ENCODE peak calls at places on chromosome 19, in four cellular contexts. One of them, this sample, is unnamed.

GRCh38 chr19:38666662-38667448 is 19.4 kb downstream of the ACTN4 start:
- DNase-seq in colonic mucosa: no peak
- DNase-seq in HS-5: no peak
- DNase-seq in activated CD4-positive, CD25-positive, alpha-beta regulatory T cell treated with anti-CD3 and anti-CD28 coated beads, Interleukin-2, amount 50 U/mL, for 16 hours: no peak
- DNase-seq in this sample: peak; percentile 47

GRCh38 chr19:17743874-17744273 is 7.4 kb upstream of the FCHO1 start:
- DNase-seq in colonic mucosa: no peak
- DNase-seq in HS-5: no peak
- DNase-seq in activated CD4-positive, CD25-positive, alpha-beta regulatory T cell treated with anti-CD3 and anti-CD28 coated beads, Interleukin-2, amount 50 U/mL, for 16 hours: no peak
- DNase-seq in this sample: no peak

GRCh38 chr19:39924952-39925351 is 9.5 kb downstream of the FCGBP start:
- DNase-seq in colonic mucosa: peak; percentile 12
- DNase-seq in HS-5: no peak
- DNase-seq in activated CD4-positive, CD25-positive, alpha-beta regulatory T cell treated with anti-CD3 and anti-CD28 coated beads, Interleukin-2, amount 50 U/mL, for 16 hours: no peak
- DNase-seq in this sample: no peak

GRCh38 chr19:3976495-3977241 is 5.8 kb upstream of the DAPK3 start:
- DNase-seq in colonic mucosa: no peak
- DNase-seq in HS-5: no peak
- DNase-seq in activated CD4-positive, CD25-positive, alpha-beta regulatory T cell treated with anti-CD3 and anti-CD28 coated beads, Interleukin-2, amount 50 U/mL, for 16 hours: no peak
- DNase-seq in this sample: no peak

GRCh38 chr19:35344511-35345031 is 3.1 kb upstream of the FFAR1 start:
- DNase-seq in colonic mucosa: no peak
- DNase-seq in HS-5: no peak
- DNase-seq in activated CD4-positive, CD25-positive, alpha-beta regulatory T cell treated with anti-CD3 and anti-CD28 coated beads, Interleukin-2, amount 50 U/mL, for 16 hours: no peak
- DNase-seq in this sample: no peak

GRCh38 chr19:40262422-40262821 is 22.7 kb downstream of the AKT2 start:
- DNase-seq in colonic mucosa: no peak
- DNase-seq in HS-5: no peak
- DNase-seq in activated CD4-positive, CD25-positive, alpha-beta regulatory T cell treated with anti-CD3 and anti-CD28 coated beads, Interleukin-2, amount 50 U/mL, for 16 hours: no peak
- DNase-seq in this sample: no peak

GRCh38 chr19:35222373-35223005 is 6.0 kb downstream of the FAM187B start:
- DNase-seq in colonic mucosa: no peak
- DNase-seq in HS-5: no peak
- DNase-seq in activated CD4-positive, CD25-positive, alpha-beta regulatory T cell treated with anti-CD3 and anti-CD28 coated beads, Interleukin-2, amount 50 U/mL, for 16 hours: no peak
- DNase-seq in this sample: no peak

GRCh38 chr19:8526345-8527062 is 12.5 kb upstream of the ZNF414 start:
- DNase-seq in colonic mucosa: peak; percentile 95
- DNase-seq in HS-5: peak; percentile 63
- DNase-seq in activated CD4-positive, CD25-positive, alpha-beta regulatory T cell treated with anti-CD3 and anti-CD28 coated beads, Interleukin-2, amount 50 U/mL, for 16 hours: no peak
- DNase-seq in this sample: peak; percentile 92

GRCh38 chr19:29596080-29596479 is 10.0 kb upstream of the POP4 start:
- DNase-seq in colonic mucosa: no peak
- DNase-seq in HS-5: no peak
- DNase-seq in activated CD4-positive, CD25-positive, alpha-beta regulatory T cell treated with anti-CD3 and anti-CD28 coated beads, Interleukin-2, amount 50 U/mL, for 16 hours: no peak
- DNase-seq in this sample: no peak

GRCh38 chr19:4493929-4494690 is 22.0 kb downstream of the HDGFL2 start:
- DNase-seq in colonic mucosa: no peak
- DNase-seq in HS-5: no peak
- DNase-seq in activated CD4-positive, CD25-positive, alpha-beta regulatory T cell treated with anti-CD3 and anti-CD28 coated beads, Interleukin-2, amount 50 U/mL, for 16 hours: no peak
- DNase-seq in this sample: no peak

GRCh38 chr19:31113250-31113685 is 236.0 kb downstream of the TSHZ3 start:
- DNase-seq in colonic mucosa: no peak
- DNase-seq in HS-5: no peak
- DNase-seq in activated CD4-positive, CD25-positive, alpha-beta regulatory T cell treated with anti-CD3 and anti-CD28 coated beads, Interleukin-2, amount 50 U/mL, for 16 hours: no peak
- DNase-seq in this sample: no peak

GRCh38 chr19:17114414-17114831 is 38.8 kb downstream of the MYO9B start:
- DNase-seq in colonic mucosa: no peak
- DNase-seq in HS-5: no peak
- DNase-seq in activated CD4-positive, CD25-positive, alpha-beta regulatory T cell treated with anti-CD3 and anti-CD28 coated beads, Interleukin-2, amount 50 U/mL, for 16 hours: no peak
- DNase-seq in this sample: no peak

GRCh38 chr19:12365094-12365371 is 450 bp downstream of the ZNF442 start:
- DNase-seq in colonic mucosa: no peak
- DNase-seq in HS-5: no peak
- DNase-seq in activated CD4-positive, CD25-positive, alpha-beta regulatory T cell treated with anti-CD3 and anti-CD28 coated beads, Interleukin-2, amount 50 U/mL, for 16 hours: no peak
- DNase-seq in this sample: peak; percentile 20

GRCh38 chr19:14496029-14496848 is at the start of gene GIPC1:
- DNase-seq in colonic mucosa: peak; percentile 97
- DNase-seq in HS-5: peak; percentile 96
- DNase-seq in activated CD4-positive, CD25-positive, alpha-beta regulatory T cell treated with anti-CD3 and anti-CD28 coated beads, Interleukin-2, amount 50 U/mL, for 16 hours: peak; percentile 63
- DNase-seq in this sample: peak; percentile 97

GRCh38 chr19:28148554-28148953 is 1064.4 kb downstream of the UQCRFS1 start:
- DNase-seq in colonic mucosa: no peak
- DNase-seq in HS-5: no peak
- DNase-seq in activated CD4-positive, CD25-positive, alpha-beta regulatory T cell treated with anti-CD3 and anti-CD28 coated beads, Interleukin-2, amount 50 U/mL, for 16 hours: no peak
- DNase-seq in this sample: no peak

GRCh38 chr19:55251296-55252081 is 7.3 kb downstream of the PPP6R1 start:
- DNase-seq in colonic mucosa: peak; percentile 76
- DNase-seq in HS-5: no peak
- DNase-seq in activated CD4-positive, CD25-positive, alpha-beta regulatory T cell treated with anti-CD3 and anti-CD28 coated beads, Interleukin-2, amount 50 U/mL, for 16 hours: no peak
- DNase-seq in this sample: no peak

GRCh38 chr19:49801966-49802661 is 11.0 kb downstream of the FUZ start:
- DNase-seq in colonic mucosa: peak; percentile 79
- DNase-seq in HS-5: no peak
- DNase-seq in activated CD4-positive, CD25-positive, alpha-beta regulatory T cell treated with anti-CD3 and anti-CD28 coated beads, Interleukin-2, amount 50 U/mL, for 16 hours: no peak
- DNase-seq in this sample: peak; percentile 76

GRCh38 chr19:49453013-49453756 is at the start of gene ALDH16A1:
- DNase-seq in colonic mucosa: peak; percentile 100
- DNase-seq in HS-5: peak; percentile 89
- DNase-seq in activated CD4-positive, CD25-positive, alpha-beta regulatory T cell treated with anti-CD3 and anti-CD28 coated beads, Interleukin-2, amount 50 U/mL, for 16 hours: peak; percentile 96
- DNase-seq in this sample: peak; percentile 98

GRCh38 chr19:47991191-47991808 is 670 bp downstream of the BSPH1 start:
- DNase-seq in colonic mucosa: no peak
- DNase-seq in HS-5: no peak
- DNase-seq in activated CD4-positive, CD25-positive, alpha-beta regulatory T cell treated with anti-CD3 and anti-CD28 coated beads, Interleukin-2, amount 50 U/mL, for 16 hours: no peak
- DNase-seq in this sample: no peak

GRCh38 chr19:38917921-38918491 is 6.0 kb upstream of the CCER2 start:
- DNase-seq in colonic mucosa: no peak
- DNase-seq in HS-5: no peak
- DNase-seq in activated CD4-positive, CD25-positive, alpha-beta regulatory T cell treated with anti-CD3 and anti-CD28 coated beads, Interleukin-2, amount 50 U/mL, for 16 hours: no peak
- DNase-seq in this sample: no peak

GRCh38 chr19:50815443-50815842 is 8.1 kb downstream of the KLK1 start:
- DNase-seq in colonic mucosa: no peak
- DNase-seq in HS-5: no peak
- DNase-seq in activated CD4-positive, CD25-positive, alpha-beta regulatory T cell treated with anti-CD3 and anti-CD28 coated beads, Interleukin-2, amount 50 U/mL, for 16 hours: no peak
- DNase-seq in this sample: no peak

GRCh38 chr19:38141108-38141507 is 82.9 kb downstream of the DPF1 start:
- DNase-seq in colonic mucosa: no peak
- DNase-seq in HS-5: no peak
- DNase-seq in activated CD4-positive, CD25-positive, alpha-beta regulatory T cell treated with anti-CD3 and anti-CD28 coated beads, Interleukin-2, amount 50 U/mL, for 16 hours: no peak
- DNase-seq in this sample: no peak

GRCh38 chr19:6429419-6430221 is 3.9 kb downstream of the SLC25A41 start:
- DNase-seq in colonic mucosa: no peak
- DNase-seq in HS-5: no peak
- DNase-seq in activated CD4-positive, CD25-positive, alpha-beta regulatory T cell treated with anti-CD3 and anti-CD28 coated beads, Interleukin-2, amount 50 U/mL, for 16 hours: no peak
- DNase-seq in this sample: no peak

GRCh38 chr19:21835429-21835809 is 563 bp downstream of the ZNF43 start:
- DNase-seq in colonic mucosa: no peak
- DNase-seq in HS-5: no peak
- DNase-seq in activated CD4-positive, CD25-positive, alpha-beta regulatory T cell treated with anti-CD3 and anti-CD28 coated beads, Interleukin-2, amount 50 U/mL, for 16 hours: no peak
- DNase-seq in this sample: peak; percentile 8

GRCh38 chr19:5042556-5042955 is 73.6 kb downstream of the KDM4B start:
- DNase-seq in colonic mucosa: no peak
- DNase-seq in HS-5: no peak
- DNase-seq in activated CD4-positive, CD25-positive, alpha-beta regulatory T cell treated with anti-CD3 and anti-CD28 coated beads, Interleukin-2, amount 50 U/mL, for 16 hours: no peak
- DNase-seq in this sample: no peak

GRCh38 chr19:28239270-28239669 is 973.7 kb downstream of the UQCRFS1 start:
- DNase-seq in colonic mucosa: no peak
- DNase-seq in HS-5: no peak
- DNase-seq in activated CD4-positive, CD25-positive, alpha-beta regulatory T cell treated with anti-CD3 and anti-CD28 coated beads, Interleukin-2, amount 50 U/mL, for 16 hours: no peak
- DNase-seq in this sample: no peak

GRCh38 chr19:2329528-2329927 is 1.0 kb downstream of the SPPL2B start:
- DNase-seq in colonic mucosa: peak; percentile 36
- DNase-seq in HS-5: no peak
- DNase-seq in activated CD4-positive, CD25-positive, alpha-beta regulatory T cell treated with anti-CD3 and anti-CD28 coated beads, Interleukin-2, amount 50 U/mL, for 16 hours: no peak
- DNase-seq in this sample: no peak

GRCh38 chr19:2076481-2077082 is 19.5 kb downstream of the MOB3A start:
- DNase-seq in colonic mucosa: no peak
- DNase-seq in HS-5: no peak
- DNase-seq in activated CD4-positive, CD25-positive, alpha-beta regulatory T cell treated with anti-CD3 and anti-CD28 coated beads, Interleukin-2, amount 50 U/mL, for 16 hours: no peak
- DNase-seq in this sample: no peak

GRCh38 chr19:55287361-55288079 is 3.7 kb downstream of the BRSK1 start:
- DNase-seq in colonic mucosa: no peak
- DNase-seq in HS-5: no peak
- DNase-seq in activated CD4-positive, CD25-positive, alpha-beta regulatory T cell treated with anti-CD3 and anti-CD28 coated beads, Interleukin-2, amount 50 U/mL, for 16 hours: no peak
- DNase-seq in this sample: no peak

GRCh38 chr19:53880716-53881481 is 1.1 kb upstream of the PRKCG start:
- DNase-seq in colonic mucosa: no peak
- DNase-seq in HS-5: no peak
- DNase-seq in activated CD4-positive, CD25-positive, alpha-beta regulatory T cell treated with anti-CD3 and anti-CD28 coated beads, Interleukin-2, amount 50 U/mL, for 16 hours: no peak
- DNase-seq in this sample: no peak